ENCODE peak calls at places on chromosome 2, in ten cellular contexts. M is stimulated activated naive B cell treated with anti-CD40 and anti-IgM and Interleukin-4, amounts not matched to agents 10 μg/mL and 1 μg/mL and 100 μg/mL, for 72 hours; A is stimulated activated CD4-positive, alpha-beta T cell treated with anti-CD3 and anti-CD28 coated beads, Interleukin-2, amount 100 ng/mL, for 48 hours; Q is activated CD8-positive, alpha-beta memory T cell treated with anti-CD3 and anti-CD28 coated beads, Interleukin-2, amount 50 U/mL, for 48 hours; U is activated CD8-positive, alpha-beta T cell treated with anti-CD3 and anti-CD28 coated beads for 36 hours; T is Daoy; R is ELF-1; B is nephron progenitor cell; I is dorsolateral prefrontal cortex; D is NCI-H774. S is an unnamed sample.

GRCh38 chr2:190575263-190575662 is 40.7 kb upstream of the NEMP2 start:
- DNase-seq in D (no peak), A (no peak), R (no peak), U (no peak), M (no peak), T (no peak), I (no peak), Q (no peak), B (no peak), S (no peak)

GRCh38 chr2:216664593-216665034 is 30.7 kb downstream of the IGFBP5 start:
- DNase-seq in M (no peak), D (no peak), Q (no peak), A (no peak), T (peak; percentile 68), U (peak; percentile 24), R (peak; percentile 48), I (no peak), B (no peak), S (no peak)

GRCh38 chr2:239934571-239935171 is 90.5 kb downstream of the NDUFA10 start:
- DNase-seq in M (no peak), I (peak; percentile 74), U (peak; percentile 81), R (peak; percentile 79), D (peak; percentile 25), B (peak; percentile 76), T (no peak), A (peak; percentile 58), Q (peak; percentile 80), S (peak; percentile 40)

GRCh38 chr2:74759991-74760390 is 73.9 kb upstream of the HK2 start:
- DNase-seq in M (no peak), R (no peak), U (no peak), B (no peak), Q (no peak), D (no peak), I (no peak), T (no peak), A (no peak), S (no peak)

GRCh38 chr2:10471046-10471571 is 23.0 kb upstream of the ODC1 start:
- DNase-seq in R (peak; percentile 76), B (no peak), D (no peak), U (no peak), T (peak; percentile 17), M (no peak), Q (no peak), I (no peak), A (no peak), S (no peak)

GRCh38 chr2:150126143-150126725 is 361.2 kb downstream of the RND3 start:
- DNase-seq in I (no peak), A (no peak), B (peak; percentile 21), R (no peak), Q (no peak), U (no peak), D (no peak), T (peak; percentile 64), M (no peak), S (no peak)

GRCh38 chr2:235270951-235271350 is 222.9 kb upstream of the AGAP1 start:
- DNase-seq in T (peak; percentile 67), M (peak; percentile 31), R (no peak), A (peak; percentile 38), U (peak; percentile 86), Q (peak; percentile 77), I (no peak), B (no peak), D (no peak), S (no peak)

GRCh38 chr2:88027709-88028389 is 11.5 kb upstream of the RNU2-63P start:
- DNase-seq in Q (no peak), T (no peak), U (no peak), A (no peak), R (no peak), M (peak; percentile 35), B (no peak), I (no peak), D (no peak), S (no peak)

GRCh38 chr2:182715121-182715895 is 749 bp upstream of the DNAJC10 start:
- DNase-seq in I (no peak), R (no peak), B (no peak), T (no peak), U (no peak), A (no peak), Q (no peak), M (no peak), D (no peak), S (no peak)

GRCh38 chr2:128565441-128565840 is 246.8 kb upstream of the HS6ST1 start:
- DNase-seq in U (no peak), D (no peak), M (no peak), Q (no peak), I (no peak), A (no peak), T (no peak), R (no peak), B (no peak), S (no peak)

GRCh38 chr2:20839052-20839451 is 16.2 kb upstream of the LDAH start:
- DNase-seq in T (no peak), I (no peak), R (no peak), D (no peak), B (no peak), U (no peak), M (no peak), A (no peak), Q (no peak), S (no peak)

GRCh38 chr2:178909507-178909906 is 102.3 kb upstream of the TTN start:
- DNase-seq in Q (no peak), T (no peak), A (no peak), U (no peak), M (no peak), R (no peak), D (no peak), I (no peak), B (no peak), S (no peak)

GRCh38 chr2:32006992-32007391 is 3.8 kb downstream of the MEMO1 start:
- DNase-seq in U (no peak), R (no peak), I (no peak), M (no peak), Q (no peak), T (no peak), B (no peak), D (no peak), A (no peak), S (no peak)

GRCh38 chr2:112031473-112031872 is 23.6 kb upstream of the TMEM87B start:
- DNase-seq in A (no peak), I (no peak), M (no peak), R (peak; percentile 56), B (no peak), Q (no peak), T (no peak), U (no peak), D (no peak), S (no peak)

GRCh38 chr2:29495536-29495935 is 380.3 kb downstream of the CLIP4 start:
- DNase-seq in R (no peak), U (no peak), D (no peak), A (no peak), I (no peak), B (no peak), M (no peak), T (no peak), Q (no peak), S (no peak)

GRCh38 chr2:59312022-59312421 is 1070.9 kb upstream of the FANCL start:
- DNase-seq in T (no peak), I (no peak), R (no peak), B (no peak), Q (no peak), A (no peak), D (no peak), U (no peak), M (no peak), S (no peak)

GRCh38 chr2:120809151-120809550 is 73.5 kb downstream of the GLI2 start:
- DNase-seq in R (no peak), M (no peak), Q (no peak), U (no peak), D (no peak), I (no peak), A (no peak), B (no peak), T (no peak), S (no peak)

GRCh38 chr2:26521054-26521912 is 43.4 kb upstream of the OTOF start:
- DNase-seq in R (peak; percentile 70), Q (no peak), A (no peak), U (peak; percentile 27), D (no peak), T (peak; percentile 49), B (peak; percentile 34), M (no peak), I (no peak), S (peak; percentile 21)

GRCh38 chr2:238855891-238856580 is 8.2 kb downstream of the TWIST2 start:
- DNase-seq in I (no peak), D (no peak), Q (no peak), T (no peak), B (no peak), R (no peak), A (no peak), U (no peak), M (no peak), S (no peak)

GRCh38 chr2:129763190-129763846 is 216.1 kb upstream of the RAB6C start:
- DNase-seq in A (no peak), U (no peak), T (no peak), I (no peak), B (no peak), M (no peak), D (no peak), Q (peak; percentile 4), R (no peak), S (no peak)

GRCh38 chr2:1010373-1011017 is 59.8 kb downstream of the SNTG2 start:
- DNase-seq in B (peak; percentile 60), A (no peak), Q (no peak), M (no peak), I (no peak), T (peak; percentile 28), U (no peak), R (peak; percentile 33), D (no peak), S (no peak)

GRCh38 chr2:222479855-222480254 is 55.5 kb downstream of the SGPP2 start:
- DNase-seq in A (no peak), U (no peak), I (no peak), B (no peak), Q (no peak), M (no peak), R (no peak), T (peak; percentile 7), D (no peak), S (no peak)

GRCh38 chr2:1605102-1605501 is 139.2 kb downstream of the PXDN start:
- DNase-seq in M (no peak), Q (no peak), T (peak; percentile 72), I (no peak), U (no peak), A (no peak), B (no peak), R (peak; percentile 77), D (no peak), S (no peak)

GRCh38 chr2:219175928-219176817 is 552 bp downstream of the CNPPD1 start:
- DNase-seq in B (no peak), Q (peak; percentile 69), U (peak; percentile 48), T (peak; percentile 46), D (no peak), R (no peak), I (peak; percentile 38), M (peak; percentile 78), A (no peak), S (peak; percentile 21)

GRCh38 chr2:85470850-85471800 is 52.6 kb downstream of the SH2D6 start:
- DNase-seq in U (peak; percentile 50), B (no peak), D (no peak), Q (no peak), T (no peak), A (no peak), I (no peak), R (peak; percentile 61), M (no peak), S (peak; percentile 24)

GRCh38 chr2:85648619-85649018 is 19.4 kb downstream of the SFTPB start:
- DNase-seq in M (no peak), U (peak; percentile 30), R (peak; percentile 30), A (no peak), T (no peak), D (no peak), I (no peak), Q (no peak), B (no peak), S (no peak)

S was measured in nucleus accumbens.